ENCODE peak calls at places on chromosomes 6 and 20, in eight cellular contexts. G, L, K, N, U, F, M and Z are unnamed samples. For H3K27me3, the result is how much of the 10 kb centered on the place peaks cover.

GRCh38 chr6:150490586-150490985 is 109.1 kb upstream of the PLEKHG1 start:
- DNase-seq in G (no peak), L (no peak), K (no peak), N (no peak), U (no peak), F (no peak), M (no peak), Z (no peak)

GRCh38 chr20:56827763-56828162 is 198.7 kb downstream of the TFAP2C start:
- DNase-seq in G (no peak), L (no peak), K (no peak), N (no peak), U (no peak), F (no peak), M (no peak), Z (no peak)

GRCh38 chr6:93566285-93566684 is 146.9 kb upstream of the EPHA7 start:
- DNase-seq in G (no peak), L (no peak), K (no peak), N (no peak), U (no peak), F (no peak), M (no peak), Z (no peak)

GRCh38 chr20:60008130-60008808 is 50.0 kb downstream of the CDH26 start:
- DNase-seq in G (no peak), L (no peak), K (no peak), N (no peak), U (no peak), F (no peak), M (no peak), Z (no peak)

GRCh38 chr6:161547617-161548016 is 273.8 kb upstream of the AGPAT4 start:
- DNase-seq in G (peak), L (no peak), K (no peak), N (peak), U (no peak), F (no peak), M (no peak), Z (no peak)

GRCh38 chr20:50311308-50312001 is 120.8 kb downstream of the CEBPB start:
- DNase-seq in G (peak), L (no peak), K (no peak), N (peak), U (no peak), F (no peak), M (no peak), Z (no peak)

GRCh38 chr6:35049885-35050284 is 91.3 kb downstream of the TCP11 start:
- DNase-seq in G (peak), L (no peak), K (peak), N (peak), U (no peak), F (no peak), M (no peak), Z (no peak)

GRCh38 chr6:17705428-17705777 is 1.3 kb downstream of the NUP153 start:
- DNase-seq in G (peak), L (no peak), K (peak), N (peak), U (no peak), F (peak), M (no peak), Z (no peak)

GRCh38 chr6:144283781-144284473 is 1.2 kb upstream of the UTRN start:
- DNase-seq in G (peak), L (no peak), K (no peak), N (peak), U (no peak), F (peak), M (no peak), Z (no peak)

GRCh38 chr20:50338479-50339195 is 148.0 kb downstream of the CEBPB start:
- DNase-seq in G (peak), L (no peak), K (no peak), N (peak), U (no peak), F (peak), M (no peak), Z (no peak)

GRCh38 chr6:148987982-148988381 is 241.2 kb downstream of the UST start:
- DNase-seq in G (no peak), L (no peak), K (no peak), N (no peak), U (no peak), F (no peak), M (no peak), Z (no peak)

GRCh38 chr6:64553414-64553813 is 917.8 kb downstream of the PHF3 start:
- DNase-seq in G (no peak), L (no peak), K (no peak), N (no peak), U (no peak), F (no peak), M (no peak), Z (no peak)

GRCh38 chr6:43781572-43781928 is 11.5 kb downstream of the VEGFA start:
- DNase-seq in G (no peak), L (no peak), K (no peak), N (no peak), U (no peak), F (no peak), M (no peak), Z (no peak)

GRCh38 chr6:134240664-134241431 is 77.1 kb downstream of the SGK1 start:
- DNase-seq in G (no peak), L (no peak), K (peak), N (no peak), U (peak), F (no peak), M (peak), Z (peak)

GRCh38 chr6:136161950-136162349 is 88.2 kb downstream of the MTFR2 start:
- DNase-seq in G (no peak), L (no peak), K (no peak), N (no peak), U (no peak), F (no peak), M (no peak), Z (no peak)

GRCh38 chr6:129490551-129491245 is 219.3 kb downstream of the ARHGAP18 start:
- DNase-seq in G (peak), L (peak), K (peak), N (peak), U (peak), F (peak), M (peak), Z (peak)

GRCh38 chr6:28771401-28772267 is 152.2 kb downstream of the TRIM27 start:
- DNase-seq in G (no peak), L (no peak), K (no peak), N (no peak), U (no peak), F (peak), M (no peak), Z (no peak)
- H3K27me3 ChIP-seq in G (half or more), L (under half), K (half or more), N (under half), U (half or more), F (under half), M (half or more), Z (half or more)

DNA sequence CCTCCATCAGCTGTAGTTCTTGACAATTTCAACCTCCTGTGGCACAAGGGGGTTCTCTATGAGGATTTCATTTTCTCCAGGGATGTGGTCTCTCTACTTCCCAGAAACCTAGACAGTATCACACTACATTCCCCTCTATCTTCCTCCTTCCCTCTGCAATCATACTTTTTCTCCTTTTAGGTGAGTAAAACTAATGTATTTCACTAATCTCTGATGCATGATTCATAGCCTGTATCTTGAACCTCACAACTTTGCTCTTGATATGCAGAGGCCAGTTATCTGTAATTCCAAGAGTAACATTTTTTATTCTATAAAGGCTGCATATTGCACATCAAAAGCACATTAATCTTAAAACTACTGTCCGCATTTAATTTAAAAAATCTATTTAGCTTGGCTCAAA is 449.6 kb downstream of the RFPL4B start:
- DNase-seq in G (peak), L (no peak), K (no peak), N (peak), U (no peak), F (no peak), M (no peak), Z (no peak)
- H3K27me3 ChIP-seq in G (under half), L (under half), K (under half), N (under half), U (under half), F (under half), M (under half), Z (under half)

DNA sequence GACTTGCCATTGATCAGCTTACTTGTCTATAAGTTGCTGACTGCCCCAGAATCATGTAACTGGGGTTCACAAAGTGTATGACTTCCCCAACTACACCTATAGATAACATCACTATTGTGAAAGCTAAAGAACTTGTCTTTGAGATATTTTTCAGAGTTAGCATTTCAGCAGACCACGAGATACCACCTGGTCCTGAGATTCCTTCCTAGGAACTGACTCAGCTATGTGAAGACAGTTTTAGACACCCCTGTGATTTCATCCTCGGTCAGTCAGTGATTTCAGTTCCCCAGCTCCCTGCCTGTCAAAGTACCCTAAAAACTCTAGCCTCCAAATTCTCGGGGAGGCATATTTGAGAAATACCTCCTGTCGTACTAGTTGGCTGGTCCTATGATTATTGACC is 62.4 kb downstream of the TXNDC5 start:
- DNase-seq in G (no peak), L (no peak), K (no peak), N (peak), U (no peak), F (no peak), M (no peak), Z (no peak)
- H3K27me3 ChIP-seq in G (under half), L (under half), K (under half), N (under half), U (under half), F (under half), M (under half), Z (under half)

GRCh38 chr6:158962371-158962770 is 37.6 kb downstream of the RSPH3 start:
- DNase-seq in G (no peak), L (no peak), K (no peak), N (no peak), U (no peak), F (no peak), M (no peak), Z (no peak)
- H3K27me3 ChIP-seq in G (under half), L (under half), K (under half), N (under half), U (under half), F (under half), M (under half), Z (under half)

GRCh38 chr6:50819527-50819905 is 845 bp downstream of the TFAP2B start:
- DNase-seq in G (no peak), L (no peak), K (no peak), N (no peak), U (no peak), F (no peak), M (no peak), Z (no peak)

GRCh38 chr6:50817638-50817950 is 1.1 kb upstream of the TFAP2B start:
- DNase-seq in G (no peak), L (no peak), K (no peak), N (no peak), U (no peak), F (no peak), M (no peak), Z (no peak)

GRCh38 chr6:50819906-50820589 is 1.4 kb downstream of the TFAP2B start:
- DNase-seq in G (no peak), L (no peak), K (no peak), N (no peak), U (no peak), F (no peak), M (no peak), Z (no peak)

GRCh38 chr6:50816947-50817637 is 1.6 kb upstream of the TFAP2B start:
- DNase-seq in G (no peak), L (no peak), K (no peak), N (no peak), U (no peak), F (no peak), M (no peak), Z (no peak)

GRCh38 chr6:50818673-50819072 is at the start of gene TFAP2B:
- DNase-seq in G (no peak), L (no peak), K (no peak), N (no peak), U (no peak), F (no peak), M (no peak), Z (no peak)
- H3K27me3 ChIP-seq in G (half or more), L (under half), K (half or more), N (under half), U (under half), F (under half), M (under half), Z (under half)

GRCh38 chr6:29625337-29625930 is 7.5 kb downstream of the GABBR1 start:
- DNase-seq in G (no peak), L (no peak), K (no peak), N (no peak), U (no peak), F (no peak), M (no peak), Z (no peak)
- H3K27me3 ChIP-seq in G (under half), L (under half), K (under half), N (under half), U (under half), F (under half), M (under half), Z (under half)

GRCh38 chr20:45268531-45268930 is 14.2 kb upstream of the SLPI start:
- DNase-seq in G (no peak), L (no peak), K (no peak), N (no peak), U (no peak), F (no peak), M (no peak), Z (no peak)
- H3K27me3 ChIP-seq in G (under half), L (under half), K (under half), N (under half), U (under half), F (under half), M (under half), Z (under half)

DNA sequence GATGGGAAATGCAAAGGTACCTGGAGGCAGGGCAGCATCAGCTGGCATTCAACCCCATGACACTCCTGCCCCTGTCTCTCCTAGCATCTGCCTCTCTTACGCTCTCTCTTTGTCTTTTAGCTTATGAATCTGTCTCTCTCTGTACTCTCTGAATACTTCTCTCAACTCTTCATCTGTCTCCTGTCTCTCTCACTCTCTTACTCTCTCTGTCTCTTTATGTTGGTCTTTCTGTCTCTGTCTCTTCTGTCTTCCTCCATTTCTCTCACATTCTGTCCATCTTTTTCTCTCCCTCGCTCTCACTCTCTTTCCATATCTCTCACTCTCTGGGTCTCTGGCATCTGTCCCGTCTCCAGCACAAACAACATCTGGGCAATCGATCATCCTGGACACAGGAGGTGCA is 2.6 kb downstream of the COL11A2 start:
- DNase-seq in G (no peak), L (no peak), K (no peak), N (no peak), U (no peak), F (no peak), M (no peak), Z (no peak)
- H3K27me3 ChIP-seq in G (under half), L (under half), K (under half), N (under half), U (under half), F (under half), M (under half), Z (under half)